ENCODE peak calls at places on chromosomes 3 and 15, in seven cellular contexts. R, N, D, O, F, T and Z are unnamed samples.

GRCh38 chr15:71612066-71612715 is 198.2 kb upstream of the NR2E3 start:
- DNase-seq in R (no peak), N (peak; percentile 88), D (no peak), O (no peak), F (no peak), T (no peak), Z (no peak)

GRCh38 chr3:18012933-18013332 is 270.5 kb upstream of the TBC1D5 start:
- DNase-seq in R (no peak), N (no peak), D (no peak), O (no peak), F (no peak), T (no peak), Z (no peak)

GRCh38 chr3:101509276-101509675 is 3.7 kb downstream of the SENP7 start:
- DNase-seq in R (no peak), N (no peak), D (no peak), O (no peak), F (peak; percentile 36), T (peak; percentile 29), Z (no peak)

GRCh38 chr15:67033012-67033411 is 32.4 kb upstream of the SMAD3 start:
- DNase-seq in R (no peak), N (no peak), D (no peak), O (no peak), F (no peak), T (no peak), Z (no peak)

GRCh38 chr3:129254536-129255230 is 5.3 kb downstream of the COPG1 start:
- DNase-seq in R (peak; percentile 56), N (no peak), D (no peak), O (no peak), F (no peak), T (no peak), Z (no peak)

GRCh38 chr3:85785766-85786165 is 827.0 kb downstream of the CADM2 start:
- DNase-seq in R (no peak), N (no peak), D (no peak), O (no peak), F (no peak), T (no peak), Z (no peak)

GRCh38 chr3:43728476-43728875 is 37.7 kb downstream of the ABHD5 start:
- DNase-seq in R (no peak), N (no peak), D (no peak), O (no peak), F (no peak), T (no peak), Z (no peak)

GRCh38 chr3:119930286-119930685 is 148.4 kb downstream of the NR1I2 start:
- DNase-seq in R (no peak), N (no peak), D (no peak), O (no peak), F (no peak), T (no peak), Z (no peak)

GRCh38 chr3:184598220-184598927 is 36.8 kb downstream of the EPHB3 start:
- DNase-seq in R (no peak), N (no peak), D (peak; percentile 30), O (no peak), F (no peak), T (no peak), Z (no peak)

GRCh38 chr15:100889359-100890058 is 9.9 kb downstream of the ALDH1A3 start:
- DNase-seq in R (peak; percentile 51), N (no peak), D (peak; percentile 72), O (no peak), F (peak; percentile 38), T (peak; percentile 81), Z (no peak)

GRCh38 chr3:22922317-22922716 is 280.8 kb upstream of the UBE2E2 start:
- DNase-seq in R (no peak), N (peak; percentile 10), D (no peak), O (no peak), F (peak; percentile 6), T (no peak), Z (no peak)

GRCh38 chr3:50503504-50503903 is at the start of gene CACNA2D2:
- DNase-seq in R (peak; percentile 87), N (peak; percentile 92), D (peak; percentile 68), O (peak; percentile 82), F (no peak), T (no peak), Z (no peak)

GRCh38 chr3:49461443-49462171 is 8.5 kb upstream of the DAG1 start:
- DNase-seq in R (no peak), N (peak; percentile 65), D (no peak), O (no peak), F (peak; percentile 72), T (peak; percentile 59), Z (no peak)

GRCh38 chr3:31550452-31551251 is 17.9 kb downstream of the STT3B start:
- DNase-seq in R (no peak), N (peak; percentile 36), D (no peak), O (no peak), F (peak; percentile 39), T (no peak), Z (no peak)

GRCh38 chr3:69784854-69785523 is 45.7 kb downstream of the MITF start:
- DNase-seq in R (no peak), N (no peak), D (peak; percentile 82), O (no peak), F (peak; percentile 90), T (peak; percentile 66), Z (peak; percentile 76)
- H3K27ac ChIP-seq in R (no peak overlapping the region), N (no peak overlapping the region), D (no peak overlapping the region), O (no peak overlapping the region), F (peak overlapping the region; percentile 94), T (no peak overlapping the region), Z (peak overlapping the region; percentile 46)

GRCh38 chr3:45980229-45980813 is 15.3 kb downstream of the FYCO1 start:
- DNase-seq in R (no peak), N (no peak), D (no peak), O (no peak), F (no peak), T (no peak), Z (no peak)

GRCh38 chr3:45980819-45981218 is 14.8 kb downstream of the FYCO1 start:
- DNase-seq in R (no peak), N (no peak), D (no peak), O (no peak), F (no peak), T (no peak), Z (no peak)

GRCh38 chr3:45978348-45978747 is 17.3 kb downstream of the FYCO1 start:
- DNase-seq in R (no peak), N (no peak), D (no peak), O (peak; percentile 96), F (no peak), T (peak; percentile 51), Z (no peak)

GRCh38 chr3:45981321-45982038 is 14.1 kb downstream of the FYCO1 start:
- DNase-seq in R (no peak), N (no peak), D (no peak), O (no peak), F (peak; percentile 64), T (no peak), Z (no peak)

DNA sequence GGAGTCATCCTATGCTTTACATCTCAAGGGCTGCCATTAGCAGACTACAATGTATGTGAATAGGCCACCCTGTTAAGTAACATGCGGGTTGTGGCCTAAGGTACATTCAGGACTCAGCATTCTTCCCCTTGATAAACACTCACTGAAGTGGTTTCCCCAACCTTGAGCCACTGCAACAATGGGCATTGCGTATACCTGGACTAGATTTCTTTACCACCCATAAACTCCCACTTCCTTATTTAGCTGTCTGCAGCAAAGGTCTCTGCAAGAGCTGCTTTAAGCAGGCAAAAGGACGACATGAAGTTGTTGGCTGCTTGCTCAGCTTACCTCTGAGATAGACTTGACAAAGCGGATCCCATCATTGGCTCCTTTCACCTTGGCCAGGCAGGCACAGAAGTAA is 16.2 kb downstream of the FYCO1 start:
- DNase-seq in R (no peak), N (no peak), D (no peak), O (no peak), F (no peak), T (peak; percentile 87), Z (no peak)
- H3K4me3 ChIP-seq in R (no peak overlapping the region), N (no peak overlapping the region), D (no peak overlapping the region), O (no peak overlapping the region), F (no peak overlapping the region), T (no peak overlapping the region), Z (no peak overlapping the region)

GRCh38 chr3:12809001-12809400 is 12.5 kb downstream of the CAND2 start:
- DNase-seq in R (peak; percentile 73), N (no peak), D (no peak), O (no peak), F (no peak), T (no peak), Z (no peak)
- H3K27ac ChIP-seq in R (no peak overlapping the region), N (no peak overlapping the region), D (no peak overlapping the region), O (no peak overlapping the region), F (no peak overlapping the region), T (no peak overlapping the region), Z (no peak overlapping the region)

GRCh38 chr3:14000556-14000955 is 120.7 kb upstream of the WNT7A start:
- DNase-seq in R (no peak), N (no peak), D (no peak), O (no peak), F (no peak), T (no peak), Z (no peak)
- H3K4me3 ChIP-seq in R (no peak overlapping the region), N (no peak overlapping the region), D (no peak overlapping the region), O (no peak overlapping the region), F (no peak overlapping the region), T (no peak overlapping the region), Z (no peak overlapping the region)

DNA sequence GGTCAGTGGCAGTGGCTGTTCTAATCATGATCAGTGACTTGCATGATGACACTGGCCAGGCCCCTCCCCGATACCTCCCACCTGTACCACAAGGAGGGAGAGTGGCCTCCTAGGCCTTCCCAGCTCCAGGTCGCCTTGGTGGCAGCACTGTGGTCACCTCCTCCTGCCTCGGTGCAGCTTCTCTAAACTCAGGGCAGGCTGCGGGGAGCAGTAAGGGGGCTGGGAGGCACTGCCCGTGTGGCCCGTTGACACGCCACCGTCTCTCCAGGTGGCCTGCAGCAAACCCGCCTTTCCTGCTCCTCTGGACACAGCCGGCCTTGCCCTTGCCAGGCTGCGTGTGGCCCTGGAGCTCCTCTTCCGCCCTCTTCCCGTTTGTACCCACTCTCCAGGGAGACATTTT is 184.1 kb downstream of the XXYLT1 start:
- DNase-seq in R (peak; percentile 77), N (no peak), D (peak; percentile 41), O (no peak), F (no peak), T (no peak), Z (no peak)
- H3K27ac ChIP-seq in R (no peak overlapping the region), N (no peak overlapping the region), D (no peak overlapping the region), O (no peak overlapping the region), F (no peak overlapping the region), T (no peak overlapping the region), Z (no peak overlapping the region)

GRCh38 chr3:153343988-153344782 is 182.2 kb downstream of the RAP2B start:
- DNase-seq in R (no peak), N (no peak), D (no peak), O (no peak), F (no peak), T (no peak), Z (no peak)

GRCh38 chr3:153350420-153350819 is 188.4 kb downstream of the RAP2B start:
- DNase-seq in R (no peak), N (no peak), D (no peak), O (no peak), F (peak; percentile 52), T (peak; percentile 4), Z (no peak)

GRCh38 chr3:153349138-153349499 is 187.1 kb downstream of the RAP2B start:
- DNase-seq in R (no peak), N (no peak), D (no peak), O (no peak), F (no peak), T (no peak), Z (no peak)

GRCh38 chr3:153348457-153349137 is 186.6 kb downstream of the RAP2B start:
- DNase-seq in R (no peak), N (no peak), D (no peak), O (no peak), F (no peak), T (no peak), Z (no peak)
- H3K4me3 ChIP-seq in R (no peak overlapping the region), N (no peak overlapping the region), D (no peak overlapping the region), O (no peak overlapping the region), F (no peak overlapping the region), T (no peak overlapping the region), Z (no peak overlapping the region)